ENCODE peak calls at places on chromosome 6, in five cellular contexts. R is CD14-positive monocyte, O is AG10803, S is H1, U is Calu3. F is an unnamed sample.

GRCh38 chr6:32195902-32196681 is 3.6 kb upstream of the GPSM3 start:
- DNase-seq in R (peak), O (peak), S (peak), U (peak), F (no peak)

GRCh38 chr6:40169878-40170277 is 235.6 kb upstream of the MOCS1 start:
- DNase-seq in R (no peak), O (no peak), S (no peak), U (no peak), F (no peak)

GRCh38 chr6:130778946-130779657 is 48.1 kb upstream of the SMLR1 start:
- DNase-seq in R (no peak), O (peak), S (no peak), U (no peak), F (no peak)

GRCh38 chr6:168609914-168610490 is 169.0 kb downstream of the SMOC2 start:
- DNase-seq in R (no peak), O (no peak), S (no peak), U (no peak), F (no peak)

GRCh38 chr6:85015396-85015990 is 251.1 kb upstream of the TBX18 start:
- DNase-seq in R (no peak), O (peak), S (peak), U (peak), F (no peak)

GRCh38 chr6:16799279-16800193 is 38.3 kb upstream of the ATXN1 start:
- DNase-seq in R (no peak), O (peak), S (no peak), U (no peak), F (no peak)

GRCh38 chr6:1322725-1323219 is 10.9 kb downstream of the FOXQ1 start:
- DNase-seq in R (no peak), O (peak), S (no peak), U (no peak), F (no peak)

GRCh38 chr6:36984581-36985383 is 1.2 kb downstream of the MTCH1 start:
- DNase-seq in R (peak), O (peak), S (peak), U (peak), F (no peak)

GRCh38 chr6:57313711-57314471 is 3.5 kb upstream of the PRIM2 start:
- DNase-seq in R (no peak), O (peak), S (no peak), U (peak), F (no peak)

GRCh38 chr6:28737750-28738395 is 185.9 kb downstream of the TRIM27 start:
- DNase-seq in R (no peak), O (no peak), S (no peak), U (no peak), F (no peak)

GRCh38 chr6:113450061-113450465 is 407.1 kb upstream of the MARCKS start:
- DNase-seq in R (no peak), O (peak), S (no peak), U (no peak), F (no peak)

GRCh38 chr6:22448311-22448711 is 121.1 kb upstream of the HDGFL1 start:
- DNase-seq in R (no peak), O (no peak), S (no peak), U (no peak), F (no peak)

GRCh38 chr6:6907286-6907685 is 200.5 kb upstream of the RREB1 start:
- DNase-seq in R (no peak), O (no peak), S (no peak), U (no peak), F (no peak)

GRCh38 chr6:43680583-43681120 is 6.9 kb downstream of the MRPS18A start:
- DNase-seq in R (no peak), O (no peak), S (no peak), U (no peak), F (no peak)

GRCh38 chr6:56804996-56805395 is 149.9 kb upstream of the BEND6 start:
- DNase-seq in R (no peak), O (peak), S (no peak), U (no peak), F (no peak)

GRCh38 chr6:156379946-156380707 is 397.1 kb upstream of the ARID1B start:
- DNase-seq in R (no peak), O (peak), S (no peak), U (no peak), F (no peak)

GRCh38 chr6:156807795-156808194 is 30.6 kb downstream of the ARID1B start:
- DNase-seq in R (no peak), O (no peak), S (no peak), U (no peak), F (no peak)

GRCh38 chr6:64145658-64146057 is 510.1 kb downstream of the PHF3 start:
- DNase-seq in R (no peak), O (no peak), S (no peak), U (no peak), F (no peak)

GRCh38 chr6:158770948-158771347 is 48.2 kb downstream of the EZR start:
- DNase-seq in R (no peak), O (no peak), S (no peak), U (no peak), F (no peak)

GRCh38 chr6:163707385-163708355 is 293.2 kb downstream of the QKI start:
- DNase-seq in R (no peak), O (no peak), S (no peak), U (no peak), F (no peak)

GRCh38 chr6:47681201-47681990 is 17.0 kb upstream of the ADGRF4 start:
- DNase-seq in R (no peak), O (no peak), S (no peak), U (no peak), F (no peak)

GRCh38 chr6:107620736-107621135 is 130.8 kb downstream of the SOBP start:
- DNase-seq in R (no peak), O (no peak), S (no peak), U (no peak), F (no peak)

GRCh38 chr6:167660944-167661343 is 165.8 kb upstream of the AFDN start:
- DNase-seq in R (no peak), O (no peak), S (no peak), U (no peak), F (no peak)

GRCh38 chr6:155216312-155217028 is 47.3 kb upstream of the CLDN20 start:
- DNase-seq in R (no peak), O (no peak), S (no peak), U (no peak), F (no peak)

GRCh38 chr6:42790549-42791181 is 8.8 kb downstream of the BICRAL start:
- DNase-seq in R (no peak), O (no peak), S (no peak), U (no peak), F (no peak)

GRCh38 chr6:156741287-156742073 is 35.7 kb upstream of the ARID1B start:
- DNase-seq in R (no peak), O (no peak), S (no peak), U (no peak), F (no peak)

GRCh38 chr6:116842374-116842947 is 13.6 kb upstream of the GPRC6A start:
- DNase-seq in R (no peak), O (no peak), S (no peak), U (no peak), F (no peak)

GRCh38 chr6:68126089-68126749 is 508.9 kb upstream of the ADGRB3 start:
- DNase-seq in R (no peak), O (no peak), S (no peak), U (no peak), F (no peak)

GRCh38 chr6:15183979-15184378 is 61.9 kb upstream of the JARID2 start:
- DNase-seq in R (no peak), O (no peak), S (no peak), U (no peak), F (peak)

GRCh38 chr6:36989264-36989663 is 3.3 kb upstream of the MTCH1 start:
- DNase-seq in R (no peak), O (no peak), S (no peak), U (no peak), F (no peak)

GRCh38 chr6:48826884-48827701 is 636.0 kb downstream of the MMUT start:
- DNase-seq in R (no peak), O (peak), S (no peak), U (peak), F (no peak)

GRCh38 chr6:44006123-44006871 is 121.0 kb downstream of the MRPL14 start:
- DNase-seq in R (peak), O (peak), S (no peak), U (no peak), F (no peak)

GRCh38 chr6:69816569-69816968 is 19.8 kb upstream of the LMBRD1 start:
- DNase-seq in R (no peak), O (no peak), S (no peak), U (no peak), F (no peak)

GRCh38 chr6:22828179-22829062 is 259.1 kb downstream of the HDGFL1 start:
- DNase-seq in R (no peak), O (peak), S (peak), U (peak), F (no peak)

DNA sequence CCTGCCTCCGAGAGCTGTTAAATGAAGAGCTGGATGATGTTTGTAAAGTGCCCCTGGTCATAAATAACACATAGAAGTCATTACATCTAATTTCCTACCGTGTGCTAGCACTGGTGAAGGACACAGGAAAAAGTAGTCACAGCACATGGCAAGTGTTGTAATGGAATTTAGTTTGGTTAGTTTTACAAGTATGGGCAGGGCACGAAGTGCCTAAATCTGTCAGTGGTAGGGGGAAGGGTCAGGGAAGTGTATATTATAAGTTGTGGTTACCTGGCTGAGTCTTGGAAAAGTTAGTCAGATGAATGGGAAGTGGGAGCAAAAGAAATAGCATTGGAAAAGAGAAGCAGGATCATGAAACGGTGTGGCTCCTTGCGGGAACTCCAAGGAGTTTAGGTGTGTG is 1.6 kb downstream of the RIPPLY2 start:
- DNase-seq in R (no peak), O (no peak), S (no peak), U (no peak), F (no peak)
- TF ChIP-seq CTCF in R (no peak), O (no peak), S (no peak), U (no peak), F (no peak)

GRCh38 chr6:143179096-143179495 is 118.4 kb downstream of the AIG1 start:
- DNase-seq in R (no peak), O (no peak), S (no peak), U (no peak), F (no peak)

GRCh38 chr6:143177706-143178105 is 117.0 kb downstream of the AIG1 start:
- DNase-seq in R (no peak), O (no peak), S (no peak), U (no peak), F (no peak)

GRCh38 chr6:143174516-143174915 is 113.8 kb downstream of the AIG1 start:
- DNase-seq in R (no peak), O (no peak), S (no peak), U (no peak), F (no peak)

GRCh38 chr6:143176090-143177021 is 115.7 kb downstream of the AIG1 start:
- DNase-seq in R (no peak), O (peak), S (peak), U (no peak), F (peak)

GRCh38 chr6:143174951-143175350 is 114.3 kb downstream of the AIG1 start:
- DNase-seq in R (no peak), O (no peak), S (no peak), U (no peak), F (no peak)
- TF ChIP-seq CTCF in R (no peak), O (no peak), S (no peak), U (no peak), F (no peak)

DNA sequence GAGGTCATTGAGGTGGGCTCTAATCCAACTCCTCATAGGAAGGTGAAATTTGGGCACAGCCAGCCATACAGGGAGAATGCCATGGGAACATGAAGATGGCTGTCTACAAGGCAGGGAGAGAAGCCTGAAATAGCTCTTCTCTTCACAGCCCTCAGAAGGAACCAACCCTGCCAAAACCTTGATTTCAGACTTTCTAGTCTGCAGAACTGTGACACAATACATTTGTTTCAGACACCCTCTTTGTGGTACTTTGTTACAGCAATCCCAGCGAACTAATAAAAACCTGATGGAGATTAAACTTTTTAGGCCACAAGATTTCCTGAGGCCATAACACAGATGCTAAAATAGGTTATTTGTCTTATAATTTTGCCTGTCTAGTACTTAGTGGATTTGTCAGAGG is 43.0 kb upstream of the HECA start:
- DNase-seq in R (no peak), O (peak), S (no peak), U (no peak), F (no peak)
- TF ChIP-seq CTCF in R (no peak), O (no peak), S (no peak), U (no peak), F (no peak)

DNA sequence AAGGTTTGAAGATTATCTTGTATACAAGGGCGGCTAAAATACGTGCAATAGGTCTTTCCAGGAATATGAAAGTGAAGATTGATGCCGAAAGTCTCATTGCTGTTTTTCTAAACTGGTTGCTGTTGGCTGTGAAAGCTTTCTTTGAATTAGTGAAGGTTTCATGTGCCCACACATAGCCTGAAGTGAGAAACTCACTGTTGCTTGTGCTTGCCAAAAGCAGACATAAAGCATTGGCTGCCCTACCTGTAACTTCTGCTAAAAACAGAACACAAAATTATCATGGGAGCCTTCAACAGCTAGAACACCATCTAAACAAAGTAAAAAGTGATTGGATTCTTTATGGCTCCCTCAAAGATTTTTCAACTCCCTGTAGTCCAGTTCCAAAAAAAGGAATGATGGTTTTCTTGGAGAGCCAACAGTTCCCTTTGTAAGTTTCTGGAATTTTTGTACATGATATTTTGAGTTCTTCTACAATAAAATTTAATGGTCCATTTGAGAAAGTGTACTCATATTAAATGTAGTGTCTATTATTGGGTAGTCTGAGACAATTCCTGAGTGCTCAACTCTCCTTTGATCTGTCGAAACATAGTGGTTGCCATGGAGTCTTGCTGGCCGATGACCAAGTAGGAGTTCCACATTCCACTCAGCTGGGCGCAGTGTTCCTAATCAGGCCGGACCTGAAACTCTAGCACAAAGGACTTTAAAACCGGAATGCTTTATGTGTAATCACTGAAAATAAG is 68.5 kb downstream of the PLEKHG1 start:
- DNase-seq in R (no peak), O (peak), S (no peak), U (peak), F (no peak)
- TF ChIP-seq CTCF in R (no peak), O (peak), S (no peak), U (no peak), F (peak)

GRCh38 chr6:11645016-11645415 is 107.5 kb downstream of the TMEM170B start:
- DNase-seq in R (no peak), O (peak), S (no peak), U (no peak), F (no peak)
- TF ChIP-seq CTCF in R (no peak), O (no peak), S (no peak), U (no peak), F (no peak)

F was measured in chondrocyte.